ENCODE peak calls at places on chromosomes 5 and 9, in six cellular contexts. S, K, A, V, C and E are unnamed samples.
A peak's percentile ranks its signal among the peaks of the same experiment; 100 is the strongest.

GRCh38 chr9:37056521-37056920 is 22.5 kb upstream of the PAX5 start:
- DNase-seq in C (no peak), S (no peak), A (no peak), K (no peak), V (no peak), E (no peak)

GRCh38 chr9:116700882-116701836 is 14.1 kb downstream of the TRIM32 start:
- DNase-seq in C (no peak), V (no peak), A (no peak), K (no peak), S (no peak), E (no peak)

GRCh38 chr5:112594060-112594850 is 143.4 kb upstream of the APC start:
- DNase-seq in S (no peak), K (no peak), V (peak; percentile 20), A (peak; percentile 3), C (no peak), E (no peak)

GRCh38 chr9:8332871-8333270 is 533.3 kb upstream of the DMAC1 start:
- DNase-seq in A (no peak), S (no peak), C (no peak), K (no peak), V (no peak), E (no peak)

GRCh38 chr9:138022756-138023393 is 145.3 kb downstream of the CACNA1B start:
- DNase-seq in C (no peak), V (no peak), S (peak; percentile 36), A (no peak), K (no peak), E (no peak)

GRCh38 chr5:74041913-74042312 is 415.9 kb downstream of the ARHGEF28 start:
- DNase-seq in C (no peak), A (no peak), S (no peak), V (no peak), K (no peak), E (no peak)

GRCh38 chr5:109759304-109759703 is 69.6 kb downstream of the MAN2A1 start:
- DNase-seq in C (no peak), A (no peak), V (no peak), S (no peak), K (no peak), E (no peak)

GRCh38 chr9:27679338-27679737 is 106.1 kb upstream of the C9orf72 start:
- DNase-seq in K (no peak), C (no peak), V (no peak), S (no peak), A (no peak), E (no peak)

GRCh38 chr5:90488791-90489190 is 14.1 kb downstream of the POLR3G start:
- DNase-seq in V (no peak), K (no peak), S (no peak), A (peak; percentile 43), C (no peak), E (no peak)

GRCh38 chr9:94056442-94056974 is 27.8 kb upstream of the PTPDC1 start:
- DNase-seq in K (no peak), A (peak; percentile 93), V (no peak), S (no peak), C (no peak), E (no peak)

GRCh38 chr9:34158362-34158869 is 20.4 kb upstream of the UBAP1 start:
- DNase-seq in V (no peak), K (no peak), S (peak; percentile 73), C (no peak), A (peak; percentile 97), E (no peak)

GRCh38 chr5:142280066-142281011 is 44.5 kb downstream of the SPRY4 start:
- DNase-seq in A (peak; percentile 85), C (no peak), S (no peak), V (peak; percentile 47), K (no peak), E (peak; percentile 88)

GRCh38 chr5:80070338-80071056 is 35.3 kb downstream of the THBS4 start:
- DNase-seq in S (no peak), V (no peak), K (no peak), C (no peak), A (no peak), E (no peak)

GRCh38 chr5:101271945-101272344 is 368.9 kb upstream of the ST8SIA4 start:
- DNase-seq in A (no peak), C (no peak), S (no peak), K (no peak), V (no peak), E (no peak)

GRCh38 chr9:124769451-124770358 is 1.4 kb downstream of the NR6A1 start:
- DNase-seq in A (no peak), K (peak; percentile 85), S (peak; percentile 64), C (peak; percentile 30), V (peak; percentile 63), E (peak; percentile 67)

GRCh38 chr5:175246242-175246891 is 197.6 kb downstream of the DRD1 start:
- DNase-seq in V (no peak), S (no peak), C (no peak), K (peak; percentile 22), A (peak; percentile 99), E (no peak)

GRCh38 chr5:141848771-141849370 is 29.3 kb downstream of the PCDH1 start:
- DNase-seq in K (peak; percentile 89), A (peak; percentile 62), V (no peak), S (peak; percentile 76), C (peak; percentile 45), E (peak; percentile 72)

GRCh38 chr5:65157906-65158603 is 323.7 kb downstream of the ADAMTS6 start:
- DNase-seq in V (no peak), A (peak; percentile 47), C (no peak), K (peak; percentile 48), S (no peak), E (no peak)

GRCh38 chr9:71168418-71168817 is 47.0 kb upstream of the TRPM3 start:
- DNase-seq in A (no peak), C (no peak), K (no peak), S (no peak), V (no peak), E (no peak)

GRCh38 chr5:65066385-65066784 is 297.7 kb downstream of the CWC27 start:
- DNase-seq in A (no peak), C (peak; percentile 46), K (no peak), S (peak; percentile 62), V (no peak), E (peak; percentile 50)

GRCh38 chr9:127089639-127090081 is 32.8 kb downstream of the ANGPTL2 start:
- DNase-seq in K (no peak), A (no peak), C (no peak), V (no peak), S (no peak), E (peak; percentile 56)

GRCh38 chr9:37417857-37418618 is 4.5 kb upstream of the GRHPR start:
- DNase-seq in S (no peak), V (no peak), A (no peak), K (no peak), C (no peak), E (no peak)

GRCh38 chr9:86246752-86247161 is 12.7 kb downstream of the C9orf153 start:
- DNase-seq in V (no peak), K (no peak), S (no peak), C (no peak), A (no peak), E (peak; percentile 52)

GRCh38 chr5:180618830-180619562 is 27.7 kb upstream of the SCGB3A1 start:
- DNase-seq in K (no peak), V (peak; percentile 91), C (peak; percentile 63), S (no peak), A (peak; percentile 56), E (no peak)

GRCh38 chr9:110886832-110887231 is 151.4 kb downstream of the LPAR1 start:
- DNase-seq in C (no peak), A (peak; percentile 11), K (no peak), S (no peak), V (no peak), E (no peak)

GRCh38 chr9:36158917-36159316 is 10.3 kb upstream of the CCIN start:
- DNase-seq in S (no peak), C (no peak), V (no peak), K (no peak), A (peak; percentile 55), E (peak; percentile 57)

GRCh38 chr5:96567188-96567587 is 95.0 kb upstream of the CAST start:
- DNase-seq in C (no peak), V (no peak), K (no peak), S (no peak), A (peak; percentile 81), E (no peak)

GRCh38 chr9:91740713-91741112 is 209.3 kb downstream of the ROR2 start:
- DNase-seq in C (peak; percentile 38), K (peak; percentile 34), A (peak; percentile 53), V (no peak), S (no peak), E (peak; percentile 78)

GRCh38 chr9:4740623-4741364 is at the start of gene AK3:
- DNase-seq in S (peak; percentile 93), V (peak; percentile 99), A (peak; percentile 74), K (peak; percentile 88), C (peak; percentile 84), E (peak; percentile 95)

GRCh38 chr5:109819878-109820277 is 130.2 kb downstream of the MAN2A1 start:
- DNase-seq in S (no peak), K (no peak), V (no peak), A (no peak), C (no peak), E (no peak)

GRCh38 chr5:165185726-165186125 is 1680.3 kb downstream of the MAT2B start:
- DNase-seq in K (no peak), C (no peak), A (no peak), V (no peak), S (no peak), E (no peak)
- H3K4me1 ChIP-seq in K (no peaks in the 10 kb centered on the region), C (no peaks in the 10 kb centered on the region), A (no peaks in the 10 kb centered on the region), V (no peaks in the 10 kb centered on the region), S (no peaks in the 10 kb centered on the region), E (no peaks in the 10 kb centered on the region)

DNA sequence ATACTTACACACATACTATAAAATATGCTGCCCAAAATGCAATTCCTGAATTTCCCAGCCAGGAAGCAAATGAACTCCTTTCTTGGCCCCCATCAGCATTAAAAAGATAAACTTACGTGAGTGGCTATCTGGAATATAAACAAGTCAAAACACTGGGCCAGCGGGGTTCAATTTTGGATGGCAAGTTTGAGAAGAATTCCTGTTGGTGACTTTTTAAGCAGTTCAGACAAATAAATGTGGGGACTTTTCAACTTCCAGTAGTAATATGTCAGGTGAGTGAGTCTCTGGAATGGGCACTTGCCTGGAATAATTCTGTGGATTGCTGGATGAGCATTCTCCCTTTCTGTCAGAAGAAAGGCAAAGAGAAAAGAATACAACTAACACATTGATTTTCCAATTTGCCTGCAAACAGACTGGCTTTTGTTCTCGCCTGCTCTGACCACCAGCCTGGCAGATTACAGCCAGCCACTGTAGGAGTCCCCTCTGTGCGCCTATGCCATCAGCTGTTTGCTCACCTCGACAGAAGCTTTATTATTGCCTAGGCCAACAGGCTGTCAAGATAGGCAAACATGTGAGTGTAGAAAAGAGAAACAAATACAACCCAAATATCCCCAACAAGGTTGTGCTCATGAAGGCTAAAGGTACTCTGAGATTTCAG is 78.6 kb downstream of the MRPS27 start:
- DNase-seq in C (peak; percentile 58), S (no peak), A (no peak), K (no peak), V (no peak), E (no peak)
- H3K4me1 ChIP-seq in C (peaks cover 23% of the 10 kb centered on the region), S (peaks cover 16% of the 10 kb centered on the region), A (peaks cover 26% of the 10 kb centered on the region), K (no peaks in the 10 kb centered on the region), V (peaks cover 5% of the 10 kb centered on the region), E (peaks cover 4% of the 10 kb centered on the region)

GRCh38 chr9:69018688-69019087 is 4.8 kb upstream of the PRKACG start:
- DNase-seq in K (no peak), S (no peak), A (no peak), V (no peak), C (no peak), E (no peak)
- H3K4me1 ChIP-seq in K (no peaks in the 10 kb centered on the region), S (no peaks in the 10 kb centered on the region), A (no peaks in the 10 kb centered on the region), V (no peaks in the 10 kb centered on the region), C (no peaks in the 10 kb centered on the region), E (no peaks in the 10 kb centered on the region)

GRCh38 chr5:171619744-171620143 is 165.9 kb upstream of the SMIM23 start:
- DNase-seq in S (no peak), V (no peak), K (no peak), A (no peak), C (no peak), E (no peak)
- H3K4me1 ChIP-seq in S (no peaks in the 10 kb centered on the region), V (peaks cover 19% of the 10 kb centered on the region), K (no peaks in the 10 kb centered on the region), A (no peaks in the 10 kb centered on the region), C (no peaks in the 10 kb centered on the region), E (no peaks in the 10 kb centered on the region)